ENCODE peak calls at places on chromosomes 1 and 21, in ten cellular contexts. Q is activated T-cell treated with anti-CD3 and anti-CD28 coated beads for 1 hour; P is RPMI8226; X is HAP-1; N is HuH-7; G is T-helper 2 cell treated with Interferon-gamma antibody and Interleukin-4, amounts not matched to agents 5 μg/mL and 100 μg/mL, for 36 hours; U is HT1080; J is CD4-positive, CD25-positive, alpha-beta regulatory T cell; A is NCI-H1105; W is activated CD4-positive, alpha-beta T cell treated with anti-CD3 and anti-CD28 coated beads, Interleukin-2, amount 50 U/mL, for 24 hours. L is an unnamed sample.

GRCh38 chr1:7948950-7949349 is 8.3 kb upstream of the TNFRSF9 start:
- DNase-seq in Q (no peak), P (peak), X (no peak), N (no peak), G (peak), U (peak), J (peak), A (no peak), W (peak), L (no peak)

GRCh38 chr1:3077081-3077480 is 8.1 kb downstream of the PRDM16 start:
- DNase-seq in Q (no peak), P (no peak), X (no peak), N (no peak), G (no peak), U (no peak), J (no peak), A (no peak), W (no peak), L (no peak)

GRCh38 chr1:171636141-171636540 is 14.1 kb downstream of the MYOCOS start:
- DNase-seq in Q (no peak), P (no peak), X (peak), N (no peak), G (no peak), U (no peak), J (no peak), A (no peak), W (no peak), L (no peak)

GRCh38 chr1:82586473-82586872 is 785.7 kb downstream of the ADGRL2 start:
- DNase-seq in Q (no peak), P (no peak), X (no peak), N (no peak), G (no peak), U (peak), J (no peak), A (no peak), W (no peak), L (no peak)

GRCh38 chr21:45601551-45601950 is 42.0 kb upstream of the PCBP3 start:
- DNase-seq in Q (no peak), P (no peak), X (no peak), N (no peak), G (no peak), U (no peak), J (no peak), A (no peak), W (no peak), L (no peak)

GRCh38 chr1:90707363-90707710 is 9.8 kb downstream of the BARHL2 start:
- DNase-seq in Q (no peak), P (no peak), X (peak), N (peak), G (no peak), U (peak), J (no peak), A (no peak), W (no peak), L (no peak)

GRCh38 chr21:44360174-44360573 is 6.8 kb downstream of the TRPM2 start:
- DNase-seq in Q (no peak), P (peak), X (no peak), N (no peak), G (no peak), U (no peak), J (no peak), A (no peak), W (no peak), L (no peak)

GRCh38 chr1:209565759-209566678 is 17.5 kb upstream of the CAMK1G start:
- DNase-seq in Q (peak), P (peak), X (peak), N (peak), G (peak), U (peak), J (peak), A (peak), W (peak), L (peak)

GRCh38 chr21:35994605-35995004 is 65.7 kb downstream of the SETD4 start:
- DNase-seq in Q (no peak), P (no peak), X (no peak), N (no peak), G (no peak), U (no peak), J (no peak), A (no peak), W (no peak), L (no peak)

L was measured in stimulated activated CD4-positive, alpha-beta T cell treated with anti-CD3 and anti-CD28 coated beads, Interleukin-12 subunit alpha, Interleukin-12 subunit beta, amount 100 ng/mL, for 24 hours.